ENCODE peak calls at places on chromosomes 2 and 18, in four cellular contexts. G, Q, H and X are unnamed samples.

GRCh38 chr2:36770542-36771287 is 74.2 kb downstream of the VIT start:
- DNase-seq in G (peak), Q (peak), H (peak), X (peak)

GRCh38 chr2:241803387-241804325 is 5.3 kb upstream of the NEU4 start:
- DNase-seq in G (no peak), Q (no peak), H (no peak), X (no peak)

GRCh38 chr2:181766129-181766528 is 85.8 kb upstream of the NEUROD1 start:
- DNase-seq in G (no peak), Q (no peak), H (no peak), X (no peak)

GRCh38 chr2:197102202-197102601 is 175.7 kb upstream of the PGAP1 start:
- DNase-seq in G (no peak), Q (no peak), H (no peak), X (no peak)

GRCh38 chr18:78979058-78979680 is 449 bp upstream of the SALL3 start:
- DNase-seq in G (no peak), Q (no peak), H (no peak), X (peak)

GRCh38 chr2:50953021-50953420 is 78.9 kb downstream of the NRXN1 start:
- DNase-seq in G (peak), Q (no peak), H (no peak), X (no peak)

GRCh38 chr18:2134364-2134763 is 436.9 kb downstream of the METTL4 start:
- DNase-seq in G (no peak), Q (no peak), H (no peak), X (no peak)

GRCh38 chr2:241354668-241355658 is 1.1 kb upstream of the FARP2 start:
- DNase-seq in G (peak), Q (peak), H (peak), X (peak)

GRCh38 chr18:49812321-49813070 is 837 bp downstream of the ACAA2 start:
- DNase-seq in G (no peak), Q (no peak), H (no peak), X (no peak)

GRCh38 chr2:96946625-96947024 is 39.8 kb downstream of the FAM178B start:
- DNase-seq in G (no peak), Q (no peak), H (no peak), X (no peak)

GRCh38 chr2:96946060-96946459 is 40.3 kb downstream of the FAM178B start:
- DNase-seq in G (no peak), Q (no peak), H (no peak), X (no peak)

GRCh38 chr2:96942907-96943632 is 43.3 kb downstream of the FAM178B start:
- DNase-seq in G (no peak), Q (no peak), H (no peak), X (no peak)

GRCh38 chr2:96947949-96948348 is 38.4 kb downstream of the FAM178B start:
- DNase-seq in G (no peak), Q (no peak), H (no peak), X (no peak)

DNA sequence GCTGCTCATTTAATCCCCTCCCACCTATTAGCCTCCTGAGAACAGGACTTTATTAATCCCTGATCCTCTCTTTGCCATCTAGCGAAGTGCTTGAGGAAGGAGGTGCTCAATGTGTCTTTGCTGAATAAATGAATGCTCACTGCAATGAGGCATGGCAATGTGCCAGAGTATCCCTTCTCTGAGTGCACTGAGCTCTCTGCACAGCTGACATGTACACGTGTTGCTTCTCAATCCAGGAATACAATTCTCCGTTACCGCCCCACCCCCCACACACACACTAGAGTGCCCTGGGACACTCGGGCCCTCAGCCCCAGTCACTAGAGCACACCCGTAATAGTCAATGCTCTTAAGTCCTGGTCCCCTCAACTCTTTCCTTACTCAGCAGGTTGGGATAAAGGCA is 41.4 kb downstream of the FAM178B start:
- DNase-seq in G (no peak), Q (no peak), H (no peak), X (no peak)
- TF ChIP-seq JUN in G (no peak), Q (no peak), H (no peak), X (no peak)

DNA sequence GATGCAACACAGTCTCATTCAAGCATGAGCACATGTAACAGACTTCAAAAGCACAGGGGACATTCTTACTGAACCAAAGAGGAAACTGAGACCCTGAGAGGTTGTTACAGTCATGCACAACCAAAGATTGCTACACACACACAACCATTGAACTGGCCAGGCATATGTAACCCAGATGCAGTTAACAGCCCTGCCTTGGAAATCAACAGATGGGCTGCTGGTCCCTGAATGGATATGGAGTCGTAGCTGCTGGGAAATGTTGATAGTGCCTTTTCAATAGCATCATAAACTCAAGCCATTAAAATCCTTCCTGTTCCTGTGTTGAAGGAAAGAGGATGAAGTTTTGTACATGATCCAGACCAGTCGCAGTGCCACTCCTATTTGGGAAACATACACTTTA is 143.9 kb downstream of the CCBE1 start:
- DNase-seq in G (no peak), Q (no peak), H (no peak), X (no peak)
- TF ChIP-seq ATF3 in G (no peak), Q (no peak), H (no peak), X (no peak)

GRCh38 chr2:239472220-239472775 is 71.5 kb upstream of the HDAC4 start:
- DNase-seq in G (no peak), Q (no peak), H (no peak), X (no peak)
- TF ChIP-seq JUN in G (no peak), Q (no peak), H (no peak), X (no peak)

GRCh38 chr2:127106457-127106997 is 427 bp downstream of the BIN1 start:
- DNase-seq in G (no peak), Q (no peak), H (no peak), X (peak)
- TF ChIP-seq ATF3 in G (no peak), Q (no peak), H (no peak), X (no peak)

GRCh38 chr2:113757059-113757657 is 716 bp upstream of the SLC35F5 start:
- DNase-seq in G (peak), Q (no peak), H (no peak), X (no peak)
- TF ChIP-seq JUN in G (no peak), Q (no peak), H (no peak), X (no peak)

DNA sequence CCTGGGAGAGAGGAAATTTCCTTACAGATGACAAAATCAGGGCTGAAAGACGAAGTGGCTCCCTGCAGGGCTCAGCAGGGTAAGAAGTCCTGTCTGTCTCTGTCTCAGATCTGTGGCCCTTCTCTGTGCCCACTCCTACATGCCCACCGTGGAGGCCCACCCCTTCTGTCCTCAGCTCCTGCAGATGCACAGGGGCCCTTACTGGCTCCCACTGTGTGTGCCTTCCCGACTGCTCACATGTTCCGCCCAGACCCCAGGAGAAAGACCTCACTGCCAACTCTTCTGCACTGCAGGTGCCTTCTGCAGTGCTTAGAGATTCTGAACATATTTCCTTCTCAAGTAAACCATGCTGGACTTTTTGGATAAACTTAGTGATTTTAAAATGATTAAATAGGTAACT is 1.9 kb upstream of the KCNS3 start:
- DNase-seq in G (no peak), Q (no peak), H (no peak), X (no peak)
- TF ChIP-seq ATF3 in G (no peak), Q (no peak), H (no peak), X (no peak)

DNA sequence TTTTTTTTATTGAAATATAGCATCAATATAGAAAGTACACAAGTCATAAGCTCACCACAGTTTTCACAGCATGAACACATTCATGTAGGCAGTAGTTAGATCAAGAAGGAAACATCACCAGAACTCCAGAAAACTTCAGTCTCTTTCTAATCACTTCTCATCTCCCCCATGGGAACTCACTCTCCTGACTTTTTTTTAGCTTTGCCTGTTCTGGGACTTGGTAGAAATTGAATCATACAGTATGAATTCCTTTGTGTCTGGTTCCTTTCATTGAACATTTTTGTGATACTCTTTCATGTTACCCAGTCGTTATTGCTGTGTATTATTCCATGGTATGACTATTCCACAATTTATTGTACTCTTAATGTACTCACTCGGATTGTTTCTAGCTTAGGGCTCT is 160.2 kb downstream of the TAF4B start:
- DNase-seq in G (no peak), Q (no peak), H (no peak), X (no peak)
- TF ChIP-seq JUN in G (no peak), Q (no peak), H (no peak), X (no peak)

DNA sequence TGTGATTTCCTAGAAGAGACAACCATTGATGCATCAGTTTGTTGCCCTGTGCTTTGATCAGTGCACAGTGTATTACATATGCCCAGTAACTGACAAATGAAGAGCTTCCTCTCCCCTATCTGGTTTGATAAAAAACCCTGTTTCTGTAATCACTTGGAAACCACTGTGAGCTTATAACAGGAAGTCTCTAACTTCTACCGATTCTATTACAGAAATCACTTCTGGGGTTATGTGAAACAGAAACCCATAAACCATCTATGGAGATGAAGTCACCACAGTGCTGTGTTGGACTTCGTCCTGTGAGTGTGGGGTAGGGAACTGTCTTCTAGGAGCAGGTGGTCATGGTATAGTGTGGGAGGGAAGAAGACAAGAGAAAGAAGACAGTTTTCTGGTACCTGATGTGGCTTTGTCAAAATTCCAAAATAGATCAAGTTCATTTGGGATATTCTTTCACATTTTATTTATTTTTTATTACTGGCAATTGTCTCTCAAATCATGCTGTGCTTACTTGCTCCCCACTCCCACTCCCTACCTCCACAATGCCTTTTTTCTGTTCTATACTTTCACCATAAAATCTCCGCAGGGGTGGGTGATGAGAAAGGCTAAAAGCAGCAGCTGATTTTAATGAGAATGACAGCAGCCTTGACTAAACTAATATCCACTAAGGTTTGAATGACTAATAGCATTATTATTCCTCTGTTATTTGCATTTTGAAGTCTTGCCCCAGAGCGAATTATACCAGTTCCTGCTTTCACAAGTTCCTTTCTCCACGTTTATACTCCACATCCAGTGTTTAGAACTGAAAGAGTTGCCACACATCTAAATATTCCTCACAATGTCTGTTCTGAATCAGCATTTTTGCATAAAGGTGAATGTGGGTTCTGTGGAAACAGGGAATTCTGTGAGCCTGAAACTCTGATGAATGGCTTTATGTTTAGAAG is 41.7 kb upstream of the RND3 start:
- DNase-seq in G (no peak), Q (no peak), H (no peak), X (no peak)
- TF ChIP-seq ATF3 in G (no peak), Q (no peak), H (no peak), X (no peak)

DNA sequence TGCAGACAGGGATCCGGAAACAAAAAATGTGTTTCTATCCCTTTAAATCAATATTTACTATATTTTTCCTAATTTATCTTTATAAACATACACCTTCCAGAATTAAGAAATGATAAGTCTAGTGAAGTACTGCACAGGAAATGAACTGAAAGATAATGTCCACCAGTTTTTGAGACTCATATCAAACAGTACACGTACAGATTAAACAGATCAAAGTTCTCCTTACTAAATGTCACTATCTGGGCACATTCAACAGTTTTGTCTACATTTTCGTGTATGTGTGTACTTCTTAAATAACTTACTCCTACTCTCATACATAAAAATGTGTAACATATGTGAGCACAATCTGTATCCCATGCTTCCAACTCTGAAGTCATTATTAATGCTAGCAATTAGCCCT is 108.0 kb downstream of the MEP1B start:
- DNase-seq in G (no peak), Q (no peak), H (no peak), X (no peak)
- TF ChIP-seq JUN in G (no peak), Q (no peak), H (no peak), X (no peak)